ENCODE peak calls at places on chromosomes 4 and X, in six cellular contexts. L, A, R, Z, K and X are unnamed samples.

GRCh38 chrX:131812847-131813825 is 210.0 kb upstream of the STK26 start:
- DNase-seq in L (peak), A (peak), R (no peak), Z (no peak), K (no peak), X (peak)

GRCh38 chr4:120718979-120719566 is 203.5 kb downstream of the PRDM5 start:
- DNase-seq in L (no peak), A (peak), R (no peak), Z (peak), K (peak), X (no peak)

GRCh38 chrX:54978448-54978847 is 15.5 kb downstream of the PFKFB1 start:
- DNase-seq in L (no peak), A (no peak), R (no peak), Z (no peak), K (no peak), X (no peak)

GRCh38 chr4:48120132-48120531 is 13.9 kb downstream of the TXK start:
- DNase-seq in L (no peak), A (no peak), R (no peak), Z (no peak), K (no peak), X (no peak)

GRCh38 chrX:69146739-69147138 is 18.5 kb downstream of the PJA1 start:
- DNase-seq in L (no peak), A (no peak), R (no peak), Z (no peak), K (no peak), X (no peak)

GRCh38 chr4:42404001-42404400 is 6.7 kb downstream of the SHISA3 start:
- DNase-seq in L (no peak), A (no peak), R (no peak), Z (no peak), K (no peak), X (no peak)

GRCh38 chrX:39750798-39751197 is 347.0 kb downstream of the BCOR start:
- DNase-seq in L (no peak), A (no peak), R (no peak), Z (no peak), K (no peak), X (no peak)

GRCh38 chr4:34766935-34767859 is 1477.1 kb downstream of the ARAP2 start:
- DNase-seq in L (no peak), A (no peak), R (no peak), Z (no peak), K (no peak), X (no peak)

GRCh38 chr4:30945586-30945985 is 225.4 kb downstream of the PCDH7 start:
- DNase-seq in L (no peak), A (no peak), R (no peak), Z (no peak), K (peak), X (no peak)

GRCh38 chr4:7506119-7506518 is 71.4 kb upstream of the PSAPL1 start:
- DNase-seq in L (no peak), A (no peak), R (no peak), Z (no peak), K (no peak), X (no peak)

GRCh38 chr4:148238086-148238485 is 204.1 kb downstream of the NR3C2 start:
- DNase-seq in L (no peak), A (no peak), R (no peak), Z (no peak), K (no peak), X (no peak)

GRCh38 chr4:74397748-74398426 is 32.9 kb downstream of the EREG start:
- DNase-seq in L (no peak), A (peak), R (no peak), Z (no peak), K (no peak), X (no peak)

GRCh38 chr4:174314770-174315169 is 31.1 kb downstream of the CEP44 start:
- DNase-seq in L (no peak), A (peak), R (no peak), Z (no peak), K (no peak), X (no peak)

GRCh38 chrX:17535229-17535628 is 160.2 kb downstream of the NHS start:
- DNase-seq in L (no peak), A (peak), R (no peak), Z (no peak), K (peak), X (no peak)

GRCh38 chr4:184763150-184763780 is 29.4 kb upstream of the CENPU start:
- DNase-seq in L (no peak), A (peak), R (no peak), Z (no peak), K (no peak), X (no peak)

GRCh38 chrX:24207826-24208225 is 58.3 kb downstream of the ZFX start:
- DNase-seq in L (no peak), A (peak), R (no peak), Z (no peak), K (no peak), X (no peak)

GRCh38 chr4:118213101-118213500 is 139.7 kb downstream of the PRSS12 start:
- DNase-seq in L (no peak), A (no peak), R (no peak), Z (no peak), K (no peak), X (no peak)

GRCh38 chr4:76867880-76868655 is 29.9 kb downstream of the SOWAHB start:
- DNase-seq in L (no peak), A (no peak), R (no peak), Z (no peak), K (no peak), X (no peak)

GRCh38 chr4:7632341-7632740 is 197.6 kb upstream of the PSAPL1 start:
- DNase-seq in L (no peak), A (no peak), R (no peak), Z (no peak), K (peak), X (no peak)

GRCh38 chr4:2942532-2943363 is 20.5 kb downstream of the NOP14 start:
- DNase-seq in L (no peak), A (no peak), R (no peak), Z (no peak), K (no peak), X (no peak)

GRCh38 chr4:95591278-95591677 is 42.5 kb upstream of the UNC5C start:
- DNase-seq in L (no peak), A (peak), R (no peak), Z (no peak), K (no peak), X (no peak)

GRCh38 chr4:80125252-80126177 is 52.5 kb upstream of the ANTXR2 start:
- DNase-seq in L (no peak), A (peak), R (no peak), Z (no peak), K (peak), X (no peak)

GRCh38 chrX:22666441-22666840 is 333.3 kb upstream of the DDX53 start:
- DNase-seq in L (no peak), A (no peak), R (no peak), Z (no peak), K (peak), X (no peak)

GRCh38 chrX:39576081-39576701 is 521.6 kb downstream of the BCOR start:
- DNase-seq in L (no peak), A (no peak), R (no peak), Z (no peak), K (peak), X (no peak)

GRCh38 chrX:75746891-75747639 is 38.0 kb downstream of the MAGEE2 start:
- DNase-seq in L (no peak), A (peak), R (no peak), Z (no peak), K (peak), X (no peak)

GRCh38 chrX:106752101-106752678 is 25.7 kb downstream of the RNF128 start:
- DNase-seq in L (no peak), A (peak), R (no peak), Z (no peak), K (peak), X (no peak)

GRCh38 chrX:120358687-120359086 is 3.2 kb upstream of the ATP1B4 start:
- DNase-seq in L (no peak), A (no peak), R (no peak), Z (no peak), K (no peak), X (no peak)

GRCh38 chr4:6560416-6561172 is 14.4 kb upstream of the MAN2B2 start:
- DNase-seq in L (no peak), A (no peak), R (no peak), Z (no peak), K (no peak), X (no peak)

GRCh38 chrX:8845060-8845459 is 43.9 kb upstream of the FAM9A start:
- DNase-seq in L (no peak), A (peak), R (no peak), Z (peak), K (no peak), X (no peak)

GRCh38 chr4:111064342-111064993 is 441.6 kb upstream of the PITX2 start:
- DNase-seq in L (no peak), A (peak), R (no peak), Z (no peak), K (no peak), X (no peak)

GRCh38 chrX:71366674-71367256 is 608 bp downstream of the TAF1 start:
- DNase-seq in L (peak), A (peak), R (no peak), Z (no peak), K (peak), X (no peak)

GRCh38 chr4:36427696-36428095 is 146.3 kb downstream of the DTHD1 start:
- DNase-seq in L (no peak), A (no peak), R (no peak), Z (no peak), K (no peak), X (no peak)

GRCh38 chrX:40651620-40652223 is 4.4 kb upstream of the CXorf38 start:
- DNase-seq in L (peak), A (peak), R (peak), Z (no peak), K (peak), X (peak)

DNA sequence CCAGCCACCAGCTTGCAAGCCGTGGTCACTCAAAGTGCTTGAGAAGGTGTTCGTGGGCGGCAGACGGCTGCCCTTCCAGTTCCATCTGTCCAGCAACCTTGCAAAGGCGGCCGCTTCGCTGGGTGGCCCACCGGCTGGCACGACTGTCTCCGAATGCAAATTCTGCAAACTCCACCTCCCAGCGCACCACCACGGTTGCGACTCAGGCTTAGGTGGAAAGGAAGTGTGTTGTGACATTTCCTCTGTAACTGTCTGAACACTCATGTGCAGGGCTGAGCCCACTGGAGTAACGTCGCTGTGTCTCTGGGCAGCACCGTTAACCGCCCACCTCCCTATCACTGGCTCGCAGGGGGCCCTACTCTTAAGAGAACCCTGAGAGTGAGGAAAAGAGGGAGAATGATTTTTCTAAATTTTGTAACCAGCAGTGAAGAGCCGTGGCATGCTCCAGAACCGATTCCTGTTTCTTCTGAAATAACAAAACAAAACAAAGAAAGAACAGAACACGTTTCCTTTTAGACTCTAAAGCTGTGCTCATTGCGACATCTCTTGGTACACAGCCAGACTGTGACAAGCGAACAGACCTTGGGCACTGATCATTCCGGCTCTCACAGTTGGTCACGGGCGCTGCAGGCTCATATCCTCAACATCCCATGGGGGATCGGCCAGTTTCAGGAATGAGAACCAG is at the start of gene P2RY8:
- DNase-seq in L (peak), A (peak), R (peak), Z (no peak), K (no peak), X (peak)
- TF ChIP-seq CTCF in L (no peak), A (no peak), R (no peak), Z (no peak), K (no peak), X (no peak)

DNA sequence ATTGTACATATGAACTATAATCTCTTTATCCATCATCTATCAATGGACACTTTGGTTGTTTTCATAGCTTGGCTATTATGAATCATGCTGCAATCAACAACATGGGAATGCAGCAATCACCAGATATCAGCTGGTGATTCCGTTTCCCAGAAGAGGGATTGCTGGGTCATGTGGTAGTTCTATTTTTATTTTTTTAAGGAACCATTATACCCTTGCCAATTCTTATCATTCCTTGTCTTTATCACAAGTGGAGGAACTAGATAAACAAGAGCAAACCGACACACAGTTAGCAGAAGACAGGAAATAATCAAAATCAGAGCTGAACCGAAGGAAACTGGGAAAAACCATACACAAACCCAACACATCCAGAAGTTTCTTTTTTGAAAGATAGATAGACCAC is 14.5 kb upstream of the LNX1 start:
- DNase-seq in L (no peak), A (peak), R (no peak), Z (no peak), K (no peak), X (no peak)
- TF ChIP-seq CTCF in L (no peak), A (no peak), R (no peak), Z (no peak), K (no peak), X (no peak)

GRCh38 chr4:11624370-11624769 is 195.7 kb upstream of the HS3ST1 start:
- DNase-seq in L (no peak), A (no peak), R (no peak), Z (no peak), K (no peak), X (no peak)

GRCh38 chr4:11625206-11625605 is 196.5 kb upstream of the HS3ST1 start:
- DNase-seq in L (no peak), A (no peak), R (no peak), Z (no peak), K (no peak), X (no peak)

GRCh38 chr4:11626046-11626445 is 197.4 kb upstream of the HS3ST1 start:
- DNase-seq in L (no peak), A (no peak), R (no peak), Z (no peak), K (no peak), X (no peak)

GRCh38 chr4:11622961-11623725 is 194.4 kb upstream of the HS3ST1 start:
- DNase-seq in L (no peak), A (no peak), R (no peak), Z (no peak), K (no peak), X (no peak)

DNA sequence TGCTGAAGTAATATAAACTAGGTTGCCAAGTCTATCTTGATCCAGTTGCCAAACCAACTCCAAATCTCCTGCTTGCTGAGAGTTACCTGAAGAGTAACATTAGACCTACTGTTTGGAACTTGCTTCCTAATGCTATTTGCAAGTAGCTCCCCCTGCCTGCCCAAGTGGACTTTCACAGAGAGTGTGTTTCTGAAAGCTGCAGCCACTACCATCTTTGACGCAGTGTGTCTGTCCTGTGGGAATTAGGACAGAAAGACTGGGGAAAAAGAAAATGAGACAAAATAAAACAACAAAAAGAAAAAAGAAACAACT is 195.0 kb upstream of the HS3ST1 start:
- DNase-seq in L (peak), A (peak), R (no peak), Z (no peak), K (peak), X (no peak)
- TF ChIP-seq CTCF in L (peak), A (peak), R (no peak), Z (peak), K (peak), X (no peak)

DNA sequence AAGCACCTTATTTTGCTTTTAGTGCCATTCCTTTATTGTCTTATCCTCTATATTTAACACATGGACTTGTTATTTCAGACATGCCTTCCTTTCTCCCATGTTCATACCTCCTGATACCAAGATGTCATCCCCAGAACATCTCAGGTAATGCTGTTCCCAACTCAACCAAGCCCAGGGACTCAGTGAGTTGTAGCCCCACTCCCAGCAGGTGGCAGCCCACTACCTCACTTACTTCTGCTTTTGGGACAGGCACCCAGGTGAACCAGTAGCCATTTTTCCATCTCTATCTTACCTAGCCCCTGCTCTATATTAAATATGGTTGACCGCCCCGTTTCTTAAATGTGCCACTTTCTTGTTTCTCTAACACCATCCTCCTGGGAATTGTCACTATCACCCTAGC is 199.0 kb downstream of the DCHS2 start:
- DNase-seq in L (no peak), A (no peak), R (no peak), Z (no peak), K (no peak), X (no peak)
- TF ChIP-seq CTCF in L (no peak), A (no peak), R (no peak), Z (no peak), K (no peak), X (no peak)

DNA sequence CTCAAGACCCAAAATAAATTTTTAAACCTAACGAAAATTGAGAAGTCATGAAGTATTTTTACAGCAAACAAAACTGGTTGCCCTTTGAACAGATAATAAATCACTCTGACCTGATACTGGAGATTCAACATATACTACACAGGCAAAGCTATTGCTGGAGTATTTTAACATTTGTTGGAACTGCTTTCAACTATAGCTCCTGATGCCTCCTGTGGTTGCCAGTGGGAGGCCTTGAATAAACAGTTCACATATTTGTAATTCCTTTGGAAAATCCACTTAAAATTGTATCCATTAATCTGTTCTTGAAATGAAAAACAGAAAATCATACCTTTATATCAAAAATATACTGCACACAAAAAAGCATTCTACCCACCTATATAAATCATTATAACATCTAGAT is 605.1 kb downstream of the KCTD8 start:
- DNase-seq in L (no peak), A (no peak), R (no peak), Z (no peak), K (no peak), X (no peak)
- TF ChIP-seq CTCF in L (no peak), A (no peak), R (no peak), Z (no peak), K (no peak), X (no peak)

DNA sequence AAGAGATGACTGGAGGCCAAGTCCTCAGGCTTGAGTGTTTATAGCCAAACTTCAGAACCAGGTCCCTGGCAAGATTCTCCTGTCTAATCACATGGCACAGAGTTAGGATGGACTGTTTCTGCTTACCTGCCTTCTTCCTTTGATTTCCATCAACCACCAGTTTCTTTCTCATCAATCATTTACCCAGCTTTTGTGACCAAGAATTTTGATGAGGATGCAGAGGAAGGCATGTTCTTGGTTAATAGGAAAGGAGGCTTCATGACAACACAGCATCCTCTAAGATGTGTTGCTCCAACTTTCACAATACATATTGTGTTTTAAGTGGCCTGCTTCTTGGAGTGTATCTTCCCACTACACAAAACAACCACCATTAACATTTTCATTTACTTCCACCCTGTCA is 65.3 kb downstream of the NFKB1 start:
- DNase-seq in L (no peak), A (no peak), R (no peak), Z (no peak), K (no peak), X (no peak)
- TF ChIP-seq CTCF in L (no peak), A (no peak), R (no peak), Z (no peak), K (no peak), X (no peak)

GRCh38 chr4:154348657-154349056 is 142.9 kb downstream of the DCHS2 start:
- DNase-seq in L (no peak), A (no peak), R (no peak), Z (no peak), K (no peak), X (no peak)

GRCh38 chr4:154354883-154355282 is 136.7 kb downstream of the DCHS2 start:
- DNase-seq in L (no peak), A (no peak), R (no peak), Z (no peak), K (no peak), X (no peak)

GRCh38 chr4:154344686-154345085 is 146.9 kb downstream of the DCHS2 start:
- DNase-seq in L (no peak), A (no peak), R (no peak), Z (no peak), K (peak), X (no peak)

GRCh38 chr4:154345359-154345758 is 146.2 kb downstream of the DCHS2 start:
- DNase-seq in L (no peak), A (no peak), R (no peak), Z (no peak), K (no peak), X (no peak)

GRCh38 chr4:154349829-154350228 is 141.8 kb downstream of the DCHS2 start:
- DNase-seq in L (no peak), A (peak), R (no peak), Z (no peak), K (peak), X (no peak)
- TF ChIP-seq CTCF in L (no peak), A (peak), R (no peak), Z (peak), K (peak), X (peak)